ENCODE peak calls at places on chromosomes 11 and 22, in six cellular contexts. H, B, U, E, G and R are unnamed samples.

GRCh38 chr11:79382301-79382700 is 58.5 kb downstream of the TENM4 start:
- DNase-seq in H (no peak), B (no peak), U (no peak), E (no peak), G (no peak), R (no peak)

GRCh38 chr22:43892183-43892894 is 526 bp upstream of the PNPLA5 start:
- DNase-seq in H (no peak), B (no peak), U (no peak), E (no peak), G (peak; percentile 38), R (no peak)

GRCh38 chr22:37331034-37331428 is 48.7 kb downstream of the CYTH4 start:
- DNase-seq in H (peak; percentile 30), B (no peak), U (no peak), E (no peak), G (no peak), R (no peak)

GRCh38 chr11:121416909-121417567 is 35.1 kb upstream of the SORL1 start:
- DNase-seq in H (no peak), B (peak; percentile 83), U (peak; percentile 98), E (no peak), G (peak; percentile 87), R (peak; percentile 38)

GRCh38 chr11:88491674-88492073 is 154.1 kb upstream of the CTSC start:
- DNase-seq in H (no peak), B (no peak), U (no peak), E (no peak), G (no peak), R (no peak)

GRCh38 chr11:17343907-17344306 is 7.7 kb upstream of the NCR3LG1 start:
- DNase-seq in H (no peak), B (no peak), U (no peak), E (no peak), G (no peak), R (no peak)

GRCh38 chr11:99370557-99371200 is 349.9 kb downstream of the CNTN5 start:
- DNase-seq in H (no peak), B (no peak), U (peak; percentile 39), E (no peak), G (no peak), R (no peak)

GRCh38 chr22:21800552-21801303 is 65.1 kb upstream of the YPEL1 start:
- DNase-seq in H (no peak), B (no peak), U (no peak), E (no peak), G (no peak), R (no peak)

GRCh38 chr11:86152006-86152862 is 83.3 kb upstream of the PICALM start:
- DNase-seq in H (no peak), B (no peak), U (no peak), E (no peak), G (no peak), R (no peak)

GRCh38 chr22:46969491-46969890 is 207.0 kb downstream of the TBC1D22A start:
- DNase-seq in H (no peak), B (no peak), U (no peak), E (no peak), G (no peak), R (no peak)

GRCh38 chr22:42180349-42180842 is 49.8 kb upstream of the CYP2D6 start:
- DNase-seq in H (no peak), B (no peak), U (peak; percentile 76), E (no peak), G (no peak), R (peak; percentile 32)

GRCh38 chr11:933002-933820 is 7.5 kb downstream of the AP2A2 start:
- DNase-seq in H (no peak), B (no peak), U (peak; percentile 55), E (no peak), G (no peak), R (no peak)

GRCh38 chr11:88435405-88435804 is 97.9 kb upstream of the CTSC start:
- DNase-seq in H (no peak), B (no peak), U (peak; percentile 71), E (no peak), G (no peak), R (no peak)

GRCh38 chr22:38755911-38756532 is at the start of gene SUN2:
- DNase-seq in H (peak; percentile 80), B (no peak), U (peak; percentile 91), E (peak; percentile 81), G (peak; percentile 98), R (peak; percentile 92)

GRCh38 chr11:97938789-97939188 is 1082.0 kb upstream of the CNTN5 start:
- DNase-seq in H (no peak), B (no peak), U (no peak), E (no peak), G (no peak), R (no peak)

GRCh38 chr22:17578129-17578754 is 14.9 kb downstream of the SLC25A18 start:
- DNase-seq in H (no peak), B (no peak), U (no peak), E (no peak), G (peak; percentile 78), R (no peak)

GRCh38 chr11:74846770-74847169 is 98.1 kb downstream of the RNF169 start:
- DNase-seq in H (no peak), B (no peak), U (no peak), E (no peak), G (no peak), R (no peak)

GRCh38 chr11:120139316-120140069 is 1.6 kb upstream of the TRIM29 start:
- DNase-seq in H (no peak), B (no peak), U (no peak), E (no peak), G (no peak), R (no peak)